ENCODE peak calls at places on chromosomes 6 and 20, in six cellular contexts. One of them, this sample, is unnamed.

GRCh38 chr6:53926505-53926904 is 131.7 kb downstream of the LRRC1 start:
- DNase-seq in left ventricle myocardium inferior: no peak
- DNase-seq in mesenchymal stem cell: no peak
- DNase-seq in fibroblast of lung: no peak
- DNase-seq in tibial artery: no peak
- DNase-seq in breast epithelium: peak; percentile 37
- DNase-seq in this sample: no peak

GRCh38 chr6:17907467-17908229 is 79.8 kb downstream of the KIF13A start:
- DNase-seq in fibroblast of lung: peak; percentile 99
- DNase-seq in left ventricle myocardium inferior: peak; percentile 46
- DNase-seq in tibial artery: peak; percentile 89
- DNase-seq in breast epithelium: peak; percentile 51
- DNase-seq in mesenchymal stem cell: peak; percentile 99
- DNase-seq in this sample: peak; percentile 29

GRCh38 chr6:139250296-139251274 is 41.2 kb downstream of the TXLNB start:
- DNase-seq in left ventricle myocardium inferior: peak; percentile 52
- DNase-seq in mesenchymal stem cell: peak; percentile 69
- DNase-seq in fibroblast of lung: peak; percentile 49
- DNase-seq in breast epithelium: no peak
- DNase-seq in tibial artery: peak; percentile 60
- DNase-seq in this sample: peak; percentile 84

GRCh38 chr6:26355366-26355765 is 9.6 kb upstream of the BTN3A2 start:
- DNase-seq in mesenchymal stem cell: no peak
- DNase-seq in fibroblast of lung: no peak
- DNase-seq in left ventricle myocardium inferior: no peak
- DNase-seq in tibial artery: no peak
- DNase-seq in breast epithelium: peak; percentile 45
- DNase-seq in this sample: peak; percentile 76

GRCh38 chr20:2139736-2140135 is 38.1 kb downstream of the STK35 start:
- DNase-seq in breast epithelium: no peak
- DNase-seq in mesenchymal stem cell: no peak
- DNase-seq in fibroblast of lung: no peak
- DNase-seq in tibial artery: no peak
- DNase-seq in left ventricle myocardium inferior: no peak
- DNase-seq in this sample: no peak

GRCh38 chr20:20289331-20289730 is 78.6 kb upstream of the INSM1 start:
- DNase-seq in fibroblast of lung: no peak
- DNase-seq in left ventricle myocardium inferior: no peak
- DNase-seq in breast epithelium: no peak
- DNase-seq in tibial artery: no peak
- DNase-seq in mesenchymal stem cell: no peak
- DNase-seq in this sample: no peak

GRCh38 chr6:160135922-160136655 is 14.5 kb downstream of the SLC22A1 start:
- DNase-seq in tibial artery: no peak
- DNase-seq in breast epithelium: no peak
- DNase-seq in mesenchymal stem cell: no peak
- DNase-seq in fibroblast of lung: no peak
- DNase-seq in left ventricle myocardium inferior: no peak
- DNase-seq in this sample: no peak

GRCh38 chr20:49028684-49029083 is 17.4 kb upstream of the CSE1L start:
- DNase-seq in breast epithelium: no peak
- DNase-seq in fibroblast of lung: peak; percentile 11
- DNase-seq in left ventricle myocardium inferior: no peak
- DNase-seq in mesenchymal stem cell: peak; percentile 29
- DNase-seq in tibial artery: no peak
- DNase-seq in this sample: no peak

GRCh38 chr6:56540950-56541600 is 101.6 kb downstream of the DST start:
- DNase-seq in mesenchymal stem cell: no peak
- DNase-seq in fibroblast of lung: peak; percentile 68
- DNase-seq in tibial artery: no peak
- DNase-seq in breast epithelium: no peak
- DNase-seq in left ventricle myocardium inferior: no peak
- DNase-seq in this sample: no peak

GRCh38 chr20:15900443-15900842 is 672.8 kb downstream of the KIF16B start:
- DNase-seq in left ventricle myocardium inferior: no peak
- DNase-seq in mesenchymal stem cell: no peak
- DNase-seq in fibroblast of lung: no peak
- DNase-seq in tibial artery: no peak
- DNase-seq in breast epithelium: no peak
- DNase-seq in this sample: no peak

GRCh38 chr6:157879873-157880254 is 56.8 kb downstream of the SNX9 start:
- DNase-seq in breast epithelium: peak; percentile 53
- DNase-seq in tibial artery: no peak
- DNase-seq in fibroblast of lung: no peak
- DNase-seq in mesenchymal stem cell: no peak
- DNase-seq in left ventricle myocardium inferior: no peak
- DNase-seq in this sample: no peak

GRCh38 chr6:159760602-159761057 is 1.2 kb upstream of the ACAT2 start:
- DNase-seq in left ventricle myocardium inferior: no peak
- DNase-seq in tibial artery: no peak
- DNase-seq in mesenchymal stem cell: peak; percentile 64
- DNase-seq in fibroblast of lung: peak; percentile 31
- DNase-seq in breast epithelium: no peak
- DNase-seq in this sample: no peak

GRCh38 chr6:167302074-167302473 is 11.0 kb downstream of the UNC93A start:
- DNase-seq in fibroblast of lung: no peak
- DNase-seq in left ventricle myocardium inferior: no peak
- DNase-seq in breast epithelium: no peak
- DNase-seq in mesenchymal stem cell: no peak
- DNase-seq in tibial artery: no peak
- DNase-seq in this sample: no peak

DNA sequence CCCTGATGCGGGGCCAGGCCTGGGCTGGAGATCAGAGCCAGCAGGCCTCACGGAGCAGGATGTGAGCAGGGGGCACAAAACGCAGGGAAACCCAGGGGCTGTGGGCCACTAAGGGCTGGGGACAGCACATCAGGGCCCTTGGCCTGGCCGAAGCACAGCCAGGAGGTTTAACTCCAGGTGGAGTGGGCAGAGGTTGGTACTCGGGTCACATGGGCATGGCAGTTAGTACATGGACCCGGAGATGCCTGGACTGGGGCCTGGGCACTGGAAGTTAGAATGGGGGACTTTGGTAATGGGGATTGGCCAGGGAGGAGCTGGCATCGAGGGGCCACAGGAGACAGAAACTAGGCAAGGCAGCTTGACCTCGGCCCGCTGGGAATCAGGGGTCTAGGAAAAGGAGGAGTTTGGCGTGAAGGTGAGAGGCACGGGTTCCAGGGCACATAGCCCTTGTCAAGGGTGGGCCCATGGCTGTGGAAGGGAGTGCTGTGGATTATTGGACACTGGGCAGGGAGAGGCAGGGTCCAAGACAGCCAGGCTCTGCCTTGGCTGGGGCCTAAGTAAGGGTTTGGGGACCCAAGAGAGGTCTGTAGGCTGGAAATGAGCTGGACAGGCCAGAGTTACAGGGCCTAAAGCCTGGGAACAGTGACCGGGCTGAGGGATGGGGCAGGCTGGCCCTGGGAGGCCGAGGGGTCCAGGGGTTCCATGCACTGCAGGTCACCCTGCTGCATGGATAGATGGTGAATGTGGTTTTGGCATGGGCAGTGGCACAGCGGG is 41.6 kb upstream of the CD93 start:
- DNase-seq in breast epithelium: no peak
- DNase-seq in tibial artery: no peak
- DNase-seq in left ventricle myocardium inferior: no peak
- DNase-seq in mesenchymal stem cell: no peak
- DNase-seq in fibroblast of lung: no peak
- DNase-seq in this sample: no peak
- H3K36me3 ChIP-seq in breast epithelium: no peaks in the 10 kb centered on the region
- H3K36me3 ChIP-seq in tibial artery: no peaks in the 10 kb centered on the region
- H3K36me3 ChIP-seq in left ventricle myocardium inferior: no peaks in the 10 kb centered on the region
- H3K36me3 ChIP-seq in mesenchymal stem cell: no peaks in the 10 kb centered on the region
- H3K36me3 ChIP-seq in fibroblast of lung: no peaks in the 10 kb centered on the region
- H3K36me3 ChIP-seq in this sample: no peaks in the 10 kb centered on the region

GRCh38 chr6:102390541-102390940 is 997.0 kb downstream of the GRIK2 start:
- DNase-seq in mesenchymal stem cell: no peak
- DNase-seq in tibial artery: no peak
- DNase-seq in breast epithelium: no peak
- DNase-seq in left ventricle myocardium inferior: no peak
- DNase-seq in fibroblast of lung: no peak
- DNase-seq in this sample: no peak

GRCh38 chr6:102389994-102390393 is 996.5 kb downstream of the GRIK2 start:
- DNase-seq in mesenchymal stem cell: no peak
- DNase-seq in breast epithelium: no peak
- DNase-seq in fibroblast of lung: no peak
- DNase-seq in left ventricle myocardium inferior: no peak
- DNase-seq in tibial artery: no peak
- DNase-seq in this sample: no peak

GRCh38 chr6:102387351-102388033 is 994.0 kb downstream of the GRIK2 start:
- DNase-seq in left ventricle myocardium inferior: no peak
- DNase-seq in mesenchymal stem cell: no peak
- DNase-seq in tibial artery: no peak
- DNase-seq in breast epithelium: no peak
- DNase-seq in fibroblast of lung: no peak
- DNase-seq in this sample: no peak
- H3K27ac ChIP-seq in left ventricle myocardium inferior: no peak overlapping the region
- H3K27ac ChIP-seq in mesenchymal stem cell: no peak overlapping the region
- H3K27ac ChIP-seq in tibial artery: no peak overlapping the region
- H3K27ac ChIP-seq in breast epithelium: no peak overlapping the region
- H3K27ac ChIP-seq in fibroblast of lung: no peak overlapping the region
- H3K27ac ChIP-seq in this sample: no peak overlapping the region

GRCh38 chr6:81849248-81849647 is 96.8 kb upstream of the TENT5A start:
- DNase-seq in fibroblast of lung: no peak
- DNase-seq in breast epithelium: no peak
- DNase-seq in tibial artery: no peak
- DNase-seq in left ventricle myocardium inferior: no peak
- DNase-seq in mesenchymal stem cell: no peak
- DNase-seq in this sample: no peak
- H3K4me1 ChIP-seq in fibroblast of lung: no peaks in the 10 kb centered on the region
- H3K4me1 ChIP-seq in breast epithelium: no peaks in the 10 kb centered on the region
- H3K4me1 ChIP-seq in tibial artery: peaks cover 11% of the 10 kb centered on the region
- H3K4me1 ChIP-seq in left ventricle myocardium inferior: peaks cover 11% of the 10 kb centered on the region
- H3K4me1 ChIP-seq in mesenchymal stem cell: no peaks in the 10 kb centered on the region
- H3K4me1 ChIP-seq in this sample: peaks cover 8% of the 10 kb centered on the region

DNA sequence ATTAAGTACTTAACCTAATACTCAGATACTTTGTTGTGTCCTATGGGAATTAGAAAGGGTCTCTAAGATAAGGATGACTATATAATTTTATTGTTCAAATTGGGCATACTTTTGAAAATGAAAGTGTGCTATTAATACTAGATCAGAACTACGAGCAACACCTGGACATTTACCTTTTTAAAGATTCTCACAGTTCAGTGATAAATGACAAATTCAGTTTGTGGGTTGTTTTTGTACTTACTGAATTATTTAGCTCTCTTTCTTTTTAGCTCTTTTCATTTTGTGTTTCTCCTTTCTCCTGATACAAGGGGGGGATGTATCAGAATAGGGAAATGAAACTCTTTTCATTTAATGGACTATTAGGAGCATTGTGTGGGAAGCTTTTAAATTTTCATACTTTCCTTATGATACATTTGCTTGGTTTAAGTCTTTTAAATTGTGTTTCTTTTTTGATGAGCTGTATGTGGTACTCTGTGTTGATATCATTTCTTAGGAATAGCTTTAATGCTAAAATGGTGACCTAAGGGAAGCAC is 47.5 kb downstream of the PHF3 start:
- DNase-seq in mesenchymal stem cell: no peak
- DNase-seq in fibroblast of lung: no peak
- DNase-seq in breast epithelium: no peak
- DNase-seq in left ventricle myocardium inferior: no peak
- DNase-seq in tibial artery: no peak
- DNase-seq in this sample: no peak
- H3K36me3 ChIP-seq in mesenchymal stem cell: peaks cover 44% of the 10 kb centered on the region
- H3K36me3 ChIP-seq in fibroblast of lung: no peaks in the 10 kb centered on the region
- H3K36me3 ChIP-seq in breast epithelium: no peaks in the 10 kb centered on the region
- H3K36me3 ChIP-seq in left ventricle myocardium inferior: peaks cover 29% of the 10 kb centered on the region
- H3K36me3 ChIP-seq in tibial artery: no peaks in the 10 kb centered on the region
- H3K36me3 ChIP-seq in this sample: no peaks in the 10 kb centered on the region

DNA sequence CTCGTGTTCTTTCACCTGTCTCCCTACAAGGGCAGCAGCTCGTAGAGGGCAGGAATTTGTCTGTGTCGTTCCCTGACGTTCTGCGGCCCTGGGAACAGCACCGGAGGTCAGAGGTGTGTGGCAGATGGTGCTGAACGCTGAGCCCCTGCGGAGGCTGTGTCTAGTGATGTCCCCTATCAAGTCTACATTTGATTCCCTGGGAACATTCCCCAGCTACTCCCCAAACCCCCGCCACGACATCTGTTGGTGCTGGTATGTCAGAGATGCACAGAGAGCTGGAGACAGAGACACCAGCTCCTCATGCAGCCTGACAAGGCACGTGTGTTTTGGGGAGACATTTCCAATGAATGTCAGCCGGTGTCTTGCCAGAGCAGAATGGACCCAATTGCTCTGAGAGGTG is 7.7 kb downstream of the PMEPA1 start:
- DNase-seq in breast epithelium: no peak
- DNase-seq in tibial artery: no peak
- DNase-seq in mesenchymal stem cell: no peak
- DNase-seq in left ventricle myocardium inferior: no peak
- DNase-seq in fibroblast of lung: no peak
- DNase-seq in this sample: no peak
- H3K27ac ChIP-seq in breast epithelium: no peak overlapping the region
- H3K27ac ChIP-seq in tibial artery: peak overlapping the region; percentile 16
- H3K27ac ChIP-seq in mesenchymal stem cell: no peak overlapping the region
- H3K27ac ChIP-seq in left ventricle myocardium inferior: no peak overlapping the region
- H3K27ac ChIP-seq in fibroblast of lung: no peak overlapping the region
- H3K27ac ChIP-seq in this sample: no peak overlapping the region

GRCh38 chr6:138088307-138088744 is 18.9 kb downstream of the PERP start:
- DNase-seq in tibial artery: peak; percentile 25
- DNase-seq in fibroblast of lung: peak; percentile 91
- DNase-seq in mesenchymal stem cell: peak; percentile 91
- DNase-seq in breast epithelium: peak; percentile 44
- DNase-seq in left ventricle myocardium inferior: no peak
- DNase-seq in this sample: no peak

GRCh38 chr6:138086573-138087196 is 20.5 kb downstream of the PERP start:
- DNase-seq in fibroblast of lung: peak; percentile 32
- DNase-seq in breast epithelium: no peak
- DNase-seq in left ventricle myocardium inferior: no peak
- DNase-seq in mesenchymal stem cell: peak; percentile 77
- DNase-seq in tibial artery: no peak
- DNase-seq in this sample: no peak

GRCh38 chr6:138087549-138087948 is 19.7 kb downstream of the PERP start:
- DNase-seq in mesenchymal stem cell: peak; percentile 18
- DNase-seq in tibial artery: no peak
- DNase-seq in fibroblast of lung: no peak
- DNase-seq in breast epithelium: no peak
- DNase-seq in left ventricle myocardium inferior: no peak
- DNase-seq in this sample: no peak

GRCh38 chr6:138085839-138086222 is 21.4 kb downstream of the PERP start:
- DNase-seq in breast epithelium: no peak
- DNase-seq in fibroblast of lung: no peak
- DNase-seq in left ventricle myocardium inferior: no peak
- DNase-seq in tibial artery: no peak
- DNase-seq in mesenchymal stem cell: no peak
- DNase-seq in this sample: no peak

GRCh38 chr6:138089325-138089724 is 17.9 kb downstream of the PERP start:
- DNase-seq in fibroblast of lung: no peak
- DNase-seq in mesenchymal stem cell: no peak
- DNase-seq in breast epithelium: no peak
- DNase-seq in tibial artery: no peak
- DNase-seq in left ventricle myocardium inferior: no peak
- DNase-seq in this sample: no peak
- H3K4me1 ChIP-seq in fibroblast of lung: peaks cover 8% of the 10 kb centered on the region
- H3K4me1 ChIP-seq in mesenchymal stem cell: peaks cover 7% of the 10 kb centered on the region
- H3K4me1 ChIP-seq in breast epithelium: no peaks in the 10 kb centered on the region
- H3K4me1 ChIP-seq in tibial artery: no peaks in the 10 kb centered on the region
- H3K4me1 ChIP-seq in left ventricle myocardium inferior: no peaks in the 10 kb centered on the region
- H3K4me1 ChIP-seq in this sample: no peaks in the 10 kb centered on the region

GRCh38 chr20:62002882-62003480 is 62.7 kb downstream of the TAF4 start:
- DNase-seq in tibial artery: no peak
- DNase-seq in fibroblast of lung: no peak
- DNase-seq in left ventricle myocardium inferior: no peak
- DNase-seq in breast epithelium: no peak
- DNase-seq in mesenchymal stem cell: no peak
- DNase-seq in this sample: no peak
- H3K36me3 ChIP-seq in tibial artery: peaks cover 70% of the 10 kb centered on the region
- H3K36me3 ChIP-seq in fibroblast of lung: peaks cover 15% of the 10 kb centered on the region
- H3K36me3 ChIP-seq in left ventricle myocardium inferior: peaks cover 97% of the 10 kb centered on the region
- H3K36me3 ChIP-seq in breast epithelium: no peaks in the 10 kb centered on the region
- H3K36me3 ChIP-seq in mesenchymal stem cell: peaks cover 93% of the 10 kb centered on the region
- H3K36me3 ChIP-seq in this sample: no peaks in the 10 kb centered on the region